ENCODE peak calls at places on chromosome 19, in seven cellular contexts. B is uterus, M is OCI-LY7, Q is T-cell, C is ovary, N is brain microvascular endothelial cell, O is HL-60. G is an unnamed sample.

GRCh38 chr19:40754611-40755247 is 3.7 kb downstream of the SNRPA start:
- DNase-seq in Q (no peak), N (no peak), M (no peak), C (no peak), B (no peak), O (no peak), G (no peak)

GRCh38 chr19:18057557-18057956 is 29.2 kb downstream of the IL12RB1 start:
- DNase-seq in M (no peak), Q (no peak), C (no peak), O (no peak), N (no peak), B (peak; percentile 24), G (no peak)

GRCh38 chr19:49861541-49862410 is 5.6 kb downstream of the PNKP start:
- DNase-seq in C (no peak), B (peak; percentile 29), O (no peak), N (no peak), M (no peak), Q (no peak), G (no peak)

GRCh38 chr19:10116085-10116865 is 3.4 kb downstream of the EIF3G start:
- DNase-seq in Q (no peak), M (no peak), C (no peak), O (no peak), N (no peak), B (no peak), G (peak; percentile 56)

GRCh38 chr19:16516923-16517610 is 20.9 kb downstream of the C19orf44 start:
- DNase-seq in O (no peak), M (peak; percentile 23), N (no peak), C (no peak), Q (no peak), B (no peak), G (no peak)

GRCh38 chr19:13381827-13382632 is 124.2 kb downstream of the CACNA1A start:
- DNase-seq in M (no peak), O (no peak), B (no peak), Q (no peak), C (no peak), N (no peak), G (no peak)

GRCh38 chr19:49820125-49820524 is 2.0 kb downstream of the MED25 start:
- DNase-seq in Q (no peak), N (no peak), O (no peak), M (no peak), B (no peak), C (no peak), G (no peak)

GRCh38 chr19:6465006-6465405 is 935 bp downstream of the CRB3 start:
- DNase-seq in M (no peak), B (no peak), O (no peak), N (no peak), Q (no peak), C (no peak), G (no peak)

GRCh38 chr19:45884682-45885555 is 1.0 kb downstream of the IRF2BP1 start:
- DNase-seq in M (no peak), O (no peak), N (no peak), Q (no peak), B (no peak), C (peak; percentile 29), G (no peak)

GRCh38 chr19:18046066-18046718 is 38.2 kb downstream of the ARRDC2 start:
- DNase-seq in M (no peak), N (peak; percentile 59), B (peak; percentile 24), O (no peak), Q (no peak), C (no peak), G (no peak)

GRCh38 chr19:54281008-54281728 is at the start of gene LILRB2:
- DNase-seq in B (no peak), Q (no peak), O (no peak), N (no peak), M (no peak), C (no peak), G (no peak)

GRCh38 chr19:1512671-1513491 is at the start of gene ADAMTSL5:
- DNase-seq in N (no peak), C (no peak), B (peak; percentile 69), Q (no peak), M (no peak), O (peak; percentile 20), G (peak; percentile 83)

GRCh38 chr19:1360818-1361461 is 22.8 kb upstream of the NDUFS7 start:
- DNase-seq in N (peak; percentile 49), Q (no peak), M (no peak), C (peak; percentile 91), B (peak; percentile 78), O (peak; percentile 63), G (no peak)

G was measured in Karpas-422.